ENCODE peak calls at places on chromosomes 1 and 21, in seven cellular contexts. Q is tibial nerve; H is naive B cell; A is H54; F is cerebellar cortex; E is activated T-helper 2 cell treated with anti-CD3 and anti-CD28 coated beads, Interferon-gamma antibody, Interleukin-2, Interleukin-4, amounts not matched to agents 10 μg/mL and 5 μg/mL and 100 μg/mL, durations not matched to agents 14 hours and 24 hours and 36 hours; I is brain microvascular endothelial cell. Z is an unnamed sample.

GRCh38 chr1:50109647-50110075 is 941 bp downstream of the ELAVL4 start:
- DNase-seq in Q (no peak), H (peak), A (no peak), F (peak), E (no peak), I (no peak), Z (peak)

GRCh38 chr1:197139169-197139568 is 7.3 kb downstream of the ASPM start:
- DNase-seq in Q (no peak), H (no peak), A (no peak), F (no peak), E (no peak), I (no peak), Z (no peak)

GRCh38 chr1:229124471-229125198 is 146.3 kb upstream of the RAB4A start:
- DNase-seq in Q (no peak), H (no peak), A (no peak), F (peak), E (no peak), I (no peak), Z (peak)

GRCh38 chr1:234926252-234926573 is 202.4 kb downstream of the TOMM20 start:
- DNase-seq in Q (no peak), H (no peak), A (no peak), F (no peak), E (no peak), I (no peak), Z (no peak)

GRCh38 chr1:89965203-89965900 is 29.6 kb upstream of the ZNF326 start:
- DNase-seq in Q (no peak), H (no peak), A (no peak), F (no peak), E (no peak), I (no peak), Z (no peak)

GRCh38 chr21:45818904-45819285 is 162.7 kb upstream of the COL6A1 start:
- DNase-seq in Q (no peak), H (no peak), A (peak), F (no peak), E (peak), I (peak), Z (no peak)

GRCh38 chr1:218424528-218424927 is 79.4 kb downstream of the TGFB2 start:
- DNase-seq in Q (no peak), H (no peak), A (no peak), F (no peak), E (no peak), I (no peak), Z (no peak)

GRCh38 chr1:89894210-89894668 is 73.4 kb downstream of the LRRC8D start:
- DNase-seq in Q (no peak), H (no peak), A (no peak), F (no peak), E (no peak), I (peak), Z (no peak)

GRCh38 chr1:156082111-156083091 is at the start of gene MEX3A:
- DNase-seq in Q (no peak), H (peak), A (peak), F (peak), E (peak), I (peak), Z (peak)

GRCh38 chr1:160821627-160822026 is 25.7 kb downstream of the LY9 start:
- DNase-seq in Q (no peak), H (no peak), A (no peak), F (no peak), E (no peak), I (no peak), Z (no peak)

GRCh38 chr1:30332100-30333094 is 391.0 kb downstream of the MATN1 start:
- DNase-seq in Q (no peak), H (no peak), A (no peak), F (no peak), E (no peak), I (no peak), Z (no peak)

GRCh38 chr1:17053071-17053684 is 654 bp downstream of the SDHB start:
- DNase-seq in Q (no peak), H (no peak), A (no peak), F (no peak), E (no peak), I (no peak), Z (no peak)

GRCh38 chr1:184212649-184213314 is 161.3 kb downstream of the TSEN15 start:
- DNase-seq in Q (no peak), H (no peak), A (peak), F (no peak), E (no peak), I (peak), Z (no peak)

GRCh38 chr1:78054559-78054958 is 8.8 kb downstream of the GIPC2 start:
- DNase-seq in Q (no peak), H (no peak), A (no peak), F (no peak), E (no peak), I (peak), Z (no peak)

GRCh38 chr1:48246727-48247126 is 24.2 kb downstream of the SLC5A9 start:
- DNase-seq in Q (no peak), H (no peak), A (no peak), F (peak), E (no peak), I (no peak), Z (peak)

GRCh38 chr1:38699330-38700076 is 160.1 kb downstream of the RRAGC start:
- DNase-seq in Q (no peak), H (no peak), A (no peak), F (no peak), E (no peak), I (no peak), Z (no peak)

GRCh38 chr1:217425528-217425927 is 205.4 kb downstream of the GPATCH2 start:
- DNase-seq in Q (no peak), H (no peak), A (no peak), F (no peak), E (no peak), I (no peak), Z (no peak)

GRCh38 chr1:17858027-17858426 is 102.9 kb downstream of the ACTL8 start:
- DNase-seq in Q (no peak), H (no peak), A (no peak), F (no peak), E (no peak), I (no peak), Z (no peak)

GRCh38 chr1:63148825-63149645 is 173.3 kb upstream of the FOXD3 start:
- DNase-seq in Q (no peak), H (no peak), A (no peak), F (peak), E (no peak), I (peak), Z (no peak)

GRCh38 chr1:150764617-150765090 is 924 bp downstream of the CTSS start:
- DNase-seq in Q (no peak), H (no peak), A (no peak), F (no peak), E (no peak), I (peak), Z (no peak)

GRCh38 chr1:10814312-10814711 is 17.9 kb upstream of the CASZ1 start:
- DNase-seq in Q (no peak), H (no peak), A (no peak), F (no peak), E (no peak), I (no peak), Z (no peak)